ENCODE peak calls at places on chromosomes 3 and 15, in ten cellular contexts. A, V, N, O, E, F, Y, C, R and P are unnamed samples.

GRCh38 chr3:104279617-104280016 is 1087.1 kb upstream of the ALCAM start:
- DNase-seq in A (peak; percentile 26), V (no peak), N (no peak), O (no peak), E (no peak), F (no peak), Y (no peak), C (no peak), R (no peak), P (no peak)

GRCh38 chr3:67635257-67635656 is 19.2 kb downstream of the SUCLG2 start:
- DNase-seq in A (no peak), V (peak; percentile 67), N (no peak), O (no peak), E (no peak), F (no peak), Y (no peak), C (no peak), R (no peak), P (no peak)

GRCh38 chr15:85615930-85616329 is 178.8 kb downstream of the KLHL25 start:
- DNase-seq in A (peak; percentile 67), V (no peak), N (peak; percentile 75), O (no peak), E (no peak), F (no peak), Y (no peak), C (no peak), R (no peak), P (no peak)

GRCh38 chr3:48623851-48624547 is 2.4 kb upstream of the TMEM89 start:
- DNase-seq in A (no peak), V (no peak), N (peak; percentile 46), O (no peak), E (peak; percentile 69), F (no peak), Y (no peak), C (peak; percentile 31), R (no peak), P (no peak)

GRCh38 chr3:12753275-12754028 is 5.6 kb downstream of the TMEM40 start:
- DNase-seq in A (no peak), V (no peak), N (no peak), O (no peak), E (no peak), F (no peak), Y (no peak), C (no peak), R (no peak), P (no peak)

GRCh38 chr15:101440846-101441590 is 48.5 kb downstream of the PCSK6 start:
- DNase-seq in A (no peak), V (no peak), N (no peak), O (peak; percentile 33), E (peak; percentile 13), F (no peak), Y (no peak), C (no peak), R (no peak), P (no peak)

GRCh38 chr15:59062985-59063384 is 42.0 kb upstream of the CCNB2 start:
- DNase-seq in A (no peak), V (no peak), N (no peak), O (no peak), E (no peak), F (no peak), Y (no peak), C (no peak), R (no peak), P (no peak)

GRCh38 chr3:65485826-65486592 is 552.7 kb downstream of the MAGI1 start:
- DNase-seq in A (no peak), V (no peak), N (no peak), O (no peak), E (no peak), F (no peak), Y (no peak), C (no peak), R (no peak), P (no peak)

GRCh38 chr3:194364652-194365434 is 4.7 kb downstream of the LRRC15 start:
- DNase-seq in A (peak; percentile 86), V (no peak), N (no peak), O (no peak), E (no peak), F (no peak), Y (no peak), C (peak; percentile 19), R (no peak), P (no peak)

GRCh38 chr3:52328536-52329080 is 12.5 kb downstream of the DNAH1 start:
- DNase-seq in A (no peak), V (no peak), N (no peak), O (no peak), E (no peak), F (no peak), Y (no peak), C (no peak), R (no peak), P (no peak)

GRCh38 chr15:89888214-89888804 is 5.5 kb downstream of the AP3S2 start:
- DNase-seq in A (peak; percentile 56), V (no peak), N (peak; percentile 61), O (no peak), E (no peak), F (no peak), Y (no peak), C (peak; percentile 41), R (no peak), P (no peak)

GRCh38 chr3:40504636-40505430 is 1.0 kb upstream of the ZNF620 start:
- DNase-seq in A (peak; percentile 98), V (peak; percentile 76), N (no peak), O (no peak), E (no peak), F (no peak), Y (no peak), C (no peak), R (no peak), P (no peak)
- TF ChIP-seq POLR2AphosphoS5 in A (peak; percentile 93), V (no peak), N (no peak), O (no peak), E (no peak), F (no peak), Y (no peak), C (peak; percentile 56), R (peak; percentile 37), P (no peak)

GRCh38 chr3:141330235-141330634 is 38.1 kb upstream of the ZBTB38 start:
- DNase-seq in A (no peak), V (no peak), N (no peak), O (no peak), E (no peak), F (no peak), Y (no peak), C (no peak), R (no peak), P (no peak)

GRCh38 chr3:141330718-141331369 is 37.5 kb upstream of the ZBTB38 start:
- DNase-seq in A (peak; percentile 7), V (peak; percentile 18), N (no peak), O (no peak), E (no peak), F (no peak), Y (no peak), C (no peak), R (no peak), P (no peak)

GRCh38 chr3:141333796-141334626 is 34.3 kb upstream of the ZBTB38 start:
- DNase-seq in A (no peak), V (no peak), N (no peak), O (no peak), E (no peak), F (no peak), Y (no peak), C (no peak), R (no peak), P (peak; percentile 32)

GRCh38 chr3:141332436-141332835 is 35.9 kb upstream of the ZBTB38 start:
- DNase-seq in A (no peak), V (no peak), N (no peak), O (no peak), E (no peak), F (no peak), Y (no peak), C (peak; percentile 73), R (no peak), P (no peak)

GRCh38 chr3:141331370-141332318 is 36.7 kb upstream of the ZBTB38 start:
- DNase-seq in A (peak; percentile 95), V (peak; percentile 94), N (no peak), O (no peak), E (no peak), F (no peak), Y (peak; percentile 69), C (peak; percentile 35), R (no peak), P (no peak)
- TF ChIP-seq POLR2AphosphoS5 in A (peak; percentile 80), V (no peak), N (no peak), O (no peak), E (no peak), F (no peak), Y (no peak), C (no peak), R (no peak), P (no peak)

GRCh38 chr15:92112711-92113110 is 259.2 kb downstream of the SLCO3A1 start:
- DNase-seq in A (no peak), V (no peak), N (no peak), O (no peak), E (no peak), F (no peak), Y (no peak), C (no peak), R (no peak), P (no peak)

GRCh38 chr15:92111756-92112155 is 258.2 kb downstream of the SLCO3A1 start:
- DNase-seq in A (no peak), V (no peak), N (no peak), O (no peak), E (no peak), F (no peak), Y (no peak), C (no peak), R (no peak), P (no peak)

GRCh38 chr15:92113832-92114231 is 260.3 kb downstream of the SLCO3A1 start:
- DNase-seq in A (no peak), V (no peak), N (peak; percentile 37), O (no peak), E (no peak), F (no peak), Y (no peak), C (no peak), R (no peak), P (no peak)

GRCh38 chr15:92109485-92109884 is 256.0 kb downstream of the SLCO3A1 start:
- DNase-seq in A (no peak), V (no peak), N (no peak), O (no peak), E (no peak), F (no peak), Y (no peak), C (no peak), R (no peak), P (no peak)

DNA sequence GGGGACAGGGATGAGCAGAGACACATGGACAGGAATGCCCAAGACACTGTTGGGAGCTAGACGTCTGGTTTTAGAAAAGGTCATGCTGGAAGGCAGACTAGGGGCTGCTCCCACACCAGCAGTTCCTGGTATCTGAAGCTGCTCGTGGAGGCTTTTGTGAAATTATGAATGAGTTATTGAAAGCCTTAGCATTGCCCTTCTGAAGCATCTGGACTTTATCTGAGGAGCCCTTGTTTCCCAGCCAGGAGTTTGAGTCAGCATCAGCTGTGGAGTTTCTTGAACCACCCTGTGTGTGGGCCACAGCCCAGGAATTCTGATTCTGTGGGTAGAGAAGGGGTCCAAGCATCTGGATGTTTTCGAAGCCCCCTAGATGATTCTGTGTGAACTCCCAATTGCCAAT is 258.7 kb downstream of the SLCO3A1 start:
- DNase-seq in A (no peak), V (no peak), N (no peak), O (no peak), E (no peak), F (no peak), Y (no peak), C (no peak), R (no peak), P (no peak)
- TF ChIP-seq POLR2AphosphoS5 in A (no peak), V (no peak), N (no peak), O (no peak), E (no peak), F (no peak), Y (no peak), C (no peak), R (no peak), P (no peak)

GRCh38 chr3:160676547-160677303 is at the start of gene ARL14:
- DNase-seq in A (peak; percentile 60), V (peak; percentile 85), N (no peak), O (no peak), E (peak; percentile 39), F (no peak), Y (no peak), C (peak; percentile 48), R (no peak), P (no peak)
- TF ChIP-seq POLR2AphosphoS5 in A (no peak), V (peak; percentile 56), N (no peak), O (no peak), E (no peak), F (no peak), Y (no peak), C (peak; percentile 97), R (no peak), P (no peak)